ENCODE peak calls at places on chromosomes 12 and 14, in four cellular contexts. One of them, this sample, is unnamed. For H3K4me1, the result is how much of the 10 kb centered on the place peaks cover.

GRCh38 chr14:83798421-83798820 is 1731.5 kb upstream of the FLRT2 start:
- DNase-seq in body of pancreas: no peak
- DNase-seq in A549: no peak
- DNase-seq in Peyer's patch: no peak
- DNase-seq in this sample: no peak

GRCh38 chr12:19946549-19946948 is 421.8 kb upstream of the PDE3A start:
- DNase-seq in A549: peak
- DNase-seq in body of pancreas: no peak
- DNase-seq in Peyer's patch: no peak
- DNase-seq in this sample: no peak

GRCh38 chr14:67738740-67739504 is 37.2 kb downstream of the RDH12 start:
- DNase-seq in body of pancreas: peak
- DNase-seq in Peyer's patch: peak
- DNase-seq in A549: peak
- DNase-seq in this sample: peak

GRCh38 chr14:94313991-94314655 is 9.0 kb downstream of the SERPINA6 start:
- DNase-seq in body of pancreas: no peak
- DNase-seq in A549: no peak
- DNase-seq in Peyer's patch: no peak
- DNase-seq in this sample: no peak

GRCh38 chr12:8687846-8688601 is 9.8 kb upstream of the RIMKLB start:
- DNase-seq in Peyer's patch: no peak
- DNase-seq in body of pancreas: peak
- DNase-seq in A549: peak
- DNase-seq in this sample: no peak

GRCh38 chr14:61322011-61322798 is 826 bp downstream of the PRKCH start:
- DNase-seq in Peyer's patch: peak
- DNase-seq in body of pancreas: peak
- DNase-seq in A549: no peak
- DNase-seq in this sample: peak

GRCh38 chr14:93017341-93017797 is 94.4 kb downstream of the CHGA start:
- DNase-seq in Peyer's patch: no peak
- DNase-seq in A549: no peak
- DNase-seq in body of pancreas: peak
- DNase-seq in this sample: peak

GRCh38 chr12:123404581-123404980 is 20.6 kb downstream of the KMT5A start:
- DNase-seq in Peyer's patch: no peak
- DNase-seq in body of pancreas: no peak
- DNase-seq in A549: no peak
- DNase-seq in this sample: no peak

GRCh38 chr14:23294734-23295561 is 7.7 kb downstream of the PPP1R3E start:
- DNase-seq in A549: peak
- DNase-seq in Peyer's patch: peak
- DNase-seq in body of pancreas: peak
- DNase-seq in this sample: no peak

GRCh38 chr12:14273911-14274306 is 91.6 kb upstream of the ATF7IP start:
- DNase-seq in body of pancreas: no peak
- DNase-seq in A549: no peak
- DNase-seq in Peyer's patch: no peak
- DNase-seq in this sample: no peak

DNA sequence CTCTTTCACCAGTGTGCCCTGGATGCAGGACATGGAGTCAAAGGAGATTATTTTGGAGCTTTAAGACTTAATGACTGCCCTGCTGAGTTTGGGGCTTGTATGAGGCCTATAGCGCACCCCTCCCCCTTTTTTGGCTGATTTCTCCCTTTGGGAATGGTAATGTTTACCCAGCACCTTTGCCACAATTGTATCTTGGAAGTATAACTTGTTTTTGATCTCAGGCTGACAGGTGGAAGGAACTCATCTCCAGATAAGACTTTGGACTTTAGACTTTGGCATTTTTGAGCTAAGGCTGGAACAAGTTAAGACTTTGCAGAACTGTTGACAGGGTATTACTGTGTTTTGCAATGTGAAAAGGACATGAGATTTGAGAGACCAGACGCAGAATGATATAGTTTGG is 110.5 kb downstream of the DERA start:
- DNase-seq in body of pancreas: peak
- DNase-seq in Peyer's patch: no peak
- DNase-seq in A549: no peak
- DNase-seq in this sample: no peak
- TF ChIP-seq POLR2A in body of pancreas: no peak
- TF ChIP-seq POLR2A in Peyer's patch: no peak
- TF ChIP-seq POLR2A in A549: no peak
- TF ChIP-seq POLR2A in this sample: no peak

GRCh38 chr14:105483300-105484068 is 3.2 kb upstream of the CRIP1 start:
- DNase-seq in Peyer's patch: peak
- DNase-seq in A549: peak
- DNase-seq in body of pancreas: no peak
- DNase-seq in this sample: no peak

GRCh38 chr14:105484997-105485393 is 1.7 kb upstream of the CRIP1 start:
- DNase-seq in Peyer's patch: no peak
- DNase-seq in A549: no peak
- DNase-seq in body of pancreas: no peak
- DNase-seq in this sample: no peak

GRCh38 chr14:105482486-105483110 is 4.1 kb upstream of the CRIP1 start:
- DNase-seq in body of pancreas: no peak
- DNase-seq in Peyer's patch: no peak
- DNase-seq in A549: no peak
- DNase-seq in this sample: no peak

GRCh38 chr14:105485720-105486332 is 860 bp upstream of the CRIP1 start:
- DNase-seq in Peyer's patch: peak
- DNase-seq in A549: peak
- DNase-seq in body of pancreas: peak
- DNase-seq in this sample: no peak

GRCh38 chr14:105484069-105484996 is 2.4 kb upstream of the CRIP1 start:
- DNase-seq in Peyer's patch: no peak
- DNase-seq in body of pancreas: no peak
- DNase-seq in A549: peak
- DNase-seq in this sample: no peak
- H3K4me1 ChIP-seq in Peyer's patch: half or more
- H3K4me1 ChIP-seq in body of pancreas: half or more
- H3K4me1 ChIP-seq in A549: half or more
- H3K4me1 ChIP-seq in this sample: under half

GRCh38 chr14:81436296-81437138 is 36.4 kb upstream of the STON2 start:
- DNase-seq in body of pancreas: peak
- DNase-seq in A549: peak
- DNase-seq in Peyer's patch: peak
- DNase-seq in this sample: peak
- TF ChIP-seq POLR2A in body of pancreas: no peak
- TF ChIP-seq POLR2A in A549: no peak
- TF ChIP-seq POLR2A in Peyer's patch: no peak
- TF ChIP-seq POLR2A in this sample: peak

DNA sequence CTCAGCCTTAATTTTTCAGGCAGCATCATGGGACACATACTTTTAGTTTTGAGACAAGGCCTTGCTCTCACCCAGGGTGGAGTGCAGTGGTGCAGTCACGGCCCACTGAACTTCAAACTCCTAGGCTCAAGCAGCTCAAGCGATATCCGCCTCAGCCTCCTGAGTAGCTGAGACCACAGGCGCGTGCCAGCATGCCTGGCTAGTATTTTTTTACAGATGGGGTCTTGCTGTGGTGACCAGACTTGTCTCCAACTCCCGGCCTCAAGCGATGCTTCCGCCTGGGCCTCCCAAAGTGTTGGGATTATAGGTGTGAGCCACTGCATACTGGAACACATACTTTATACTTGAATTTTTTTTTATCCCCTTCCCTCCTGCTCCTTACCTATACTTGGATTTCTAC is 2.8 kb downstream of the RDH5 start:
- DNase-seq in Peyer's patch: no peak
- DNase-seq in body of pancreas: no peak
- DNase-seq in A549: no peak
- DNase-seq in this sample: no peak
- H3K4me1 ChIP-seq in Peyer's patch: under half
- H3K4me1 ChIP-seq in body of pancreas: half or more
- H3K4me1 ChIP-seq in A549: half or more
- H3K4me1 ChIP-seq in this sample: under half

GRCh38 chr12:94207467-94208432 is 59.4 kb downstream of the PLXNC1 start:
- DNase-seq in body of pancreas: no peak
- DNase-seq in Peyer's patch: no peak
- DNase-seq in A549: no peak
- DNase-seq in this sample: no peak
- TF ChIP-seq POLR2A in body of pancreas: no peak
- TF ChIP-seq POLR2A in Peyer's patch: no peak
- TF ChIP-seq POLR2A in A549: no peak
- TF ChIP-seq POLR2A in this sample: no peak

GRCh38 chr12:10720974-10721565 is 2.1 kb downstream of the YBX3 start:
- DNase-seq in body of pancreas: no peak
- DNase-seq in A549: no peak
- DNase-seq in Peyer's patch: no peak
- DNase-seq in this sample: no peak

GRCh38 chr12:10722905-10723866 is at the start of gene YBX3:
- DNase-seq in A549: peak
- DNase-seq in Peyer's patch: peak
- DNase-seq in body of pancreas: peak
- DNase-seq in this sample: peak

GRCh38 chr12:10719482-10719881 is 3.6 kb downstream of the YBX3 start:
- DNase-seq in body of pancreas: no peak
- DNase-seq in A549: no peak
- DNase-seq in Peyer's patch: no peak
- DNase-seq in this sample: no peak

GRCh38 chr12:10722502-10722904 is 620 bp downstream of the YBX3 start:
- DNase-seq in body of pancreas: peak
- DNase-seq in Peyer's patch: peak
- DNase-seq in A549: no peak
- DNase-seq in this sample: peak

GRCh38 chr12:10721654-10722501 is 1.2 kb downstream of the YBX3 start:
- DNase-seq in A549: peak
- DNase-seq in body of pancreas: peak
- DNase-seq in Peyer's patch: peak
- DNase-seq in this sample: peak
- H3K4me1 ChIP-seq in A549: under half
- H3K4me1 ChIP-seq in body of pancreas: half or more
- H3K4me1 ChIP-seq in Peyer's patch: under half
- H3K4me1 ChIP-seq in this sample: under half

GRCh38 chr12:12714276-12715001 is 2.7 kb upstream of the CDKN1B start:
- DNase-seq in A549: peak
- DNase-seq in Peyer's patch: peak
- DNase-seq in body of pancreas: peak
- DNase-seq in this sample: no peak

GRCh38 chr12:12716151-12716844 is 870 bp upstream of the CDKN1B start:
- DNase-seq in Peyer's patch: no peak
- DNase-seq in A549: peak
- DNase-seq in body of pancreas: no peak
- DNase-seq in this sample: no peak

GRCh38 chr12:12716845-12717585 is at the start of gene CDKN1B:
- DNase-seq in A549: peak
- DNase-seq in body of pancreas: peak
- DNase-seq in Peyer's patch: peak
- DNase-seq in this sample: peak

GRCh38 chr12:12715128-12715458 is 2.1 kb upstream of the CDKN1B start:
- DNase-seq in Peyer's patch: no peak
- DNase-seq in body of pancreas: no peak
- DNase-seq in A549: no peak
- DNase-seq in this sample: no peak

DNA sequence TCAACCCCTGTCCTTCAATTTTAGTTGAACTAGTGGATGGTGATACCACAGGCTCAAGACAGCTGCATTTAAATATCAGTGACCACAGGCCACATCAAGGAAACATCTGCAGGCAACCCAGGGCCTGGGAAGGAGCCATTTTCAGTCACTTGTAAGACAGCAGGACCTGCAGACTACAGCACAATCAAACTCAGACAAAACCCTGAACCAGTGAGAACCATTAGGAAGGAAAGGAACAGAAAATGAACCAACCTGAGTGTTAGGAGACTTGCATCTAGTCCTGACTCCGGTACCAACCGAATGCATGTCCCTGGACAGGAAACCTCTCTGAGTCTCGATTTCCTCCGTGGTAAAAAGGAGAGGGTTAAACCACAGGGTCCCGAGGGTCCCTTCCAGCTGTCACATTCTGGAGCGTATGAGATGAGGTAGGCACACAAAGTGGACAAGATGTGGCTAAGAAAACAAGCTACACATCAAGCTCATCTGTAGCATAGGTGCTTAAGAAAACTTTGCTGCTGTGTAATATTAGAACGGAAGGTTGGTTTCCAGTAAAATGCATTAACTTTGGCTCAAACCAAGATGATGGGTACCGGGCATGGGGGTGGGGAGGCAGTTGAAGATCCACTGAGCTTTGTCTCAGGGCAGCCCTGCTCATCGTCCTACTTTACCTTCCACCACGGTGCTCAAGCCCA is 1.6 kb upstream of the CDKN1B start:
- DNase-seq in body of pancreas: no peak
- DNase-seq in Peyer's patch: no peak
- DNase-seq in A549: peak
- DNase-seq in this sample: no peak
- TF ChIP-seq POLR2A in body of pancreas: no peak
- TF ChIP-seq POLR2A in Peyer's patch: no peak
- TF ChIP-seq POLR2A in A549: no peak
- TF ChIP-seq POLR2A in this sample: no peak